ENCODE peak calls at places on chromosomes 13 and 19, in eight cellular contexts. O is kidney epithelial cell; E is uterus; Y is immature natural killer cell; Q is amygdala; T is germinal center; A is stimulated activated CD4-positive, alpha-beta T cell treated with anti-CD3 and anti-CD28 coated beads, TNF-alpha, amount 100 ng/mL, for 24 hours; P is AG10803. N is an unnamed sample.

GRCh38 chr13:111204438-111205177 is 89.5 kb downstream of the ARHGEF7 start:
- DNase-seq in O (no peak), E (peak), Y (no peak), Q (no peak), T (no peak), A (no peak), P (peak), N (peak)

GRCh38 chr13:102680842-102681725 is 13.8 kb downstream of the METTL21C start:
- DNase-seq in O (no peak), E (no peak), Y (no peak), Q (no peak), T (no peak), A (no peak), P (peak), N (no peak)

GRCh38 chr13:30334663-30335386 is 27.5 kb upstream of the KATNAL1 start:
- DNase-seq in O (no peak), E (no peak), Y (peak), Q (peak), T (no peak), A (no peak), P (no peak), N (no peak)

GRCh38 chr19:31578326-31578725 is 229.1 kb upstream of the TSHZ3 start:
- DNase-seq in O (no peak), E (no peak), Y (no peak), Q (no peak), T (no peak), A (no peak), P (no peak), N (no peak)

GRCh38 chr13:39321578-39321977 is 281.4 kb downstream of the LHFPL6 start:
- DNase-seq in O (no peak), E (no peak), Y (no peak), Q (no peak), T (no peak), A (no peak), P (peak), N (no peak)

GRCh38 chr13:74372511-74372910 is 238.3 kb upstream of the KLF12 start:
- DNase-seq in O (no peak), E (no peak), Y (no peak), Q (no peak), T (no peak), A (no peak), P (peak), N (no peak)

GRCh38 chr13:83622422-83622784 is 259.9 kb downstream of the SLITRK1 start:
- DNase-seq in O (no peak), E (no peak), Y (no peak), Q (no peak), T (no peak), A (no peak), P (no peak), N (no peak)

GRCh38 chr19:45780448-45781281 is 1.6 kb downstream of the DMPK start:
- DNase-seq in O (no peak), E (peak), Y (no peak), Q (no peak), T (no peak), A (no peak), P (no peak), N (no peak)

GRCh38 chr13:86425127-86425526 is 625.9 kb upstream of the SLITRK6 start:
- DNase-seq in O (no peak), E (no peak), Y (no peak), Q (no peak), T (no peak), A (no peak), P (no peak), N (no peak)

GRCh38 chr19:49165865-49166301 is 8.3 kb downstream of the TRPM4 start:
- DNase-seq in O (no peak), E (no peak), Y (no peak), Q (no peak), T (no peak), A (no peak), P (no peak), N (peak)

GRCh38 chr19:24029941-24030636 is 56.9 kb upstream of the ZNF254 start:
- DNase-seq in O (no peak), E (no peak), Y (no peak), Q (no peak), T (no peak), A (no peak), P (no peak), N (no peak)

GRCh38 chr13:114115191-114115671 is 17.2 kb downstream of the RASA3 start:
- DNase-seq in O (peak), E (peak), Y (peak), Q (no peak), T (no peak), A (no peak), P (peak), N (peak)

GRCh38 chr19:39199025-39199424 is 2.3 kb downstream of the NCCRP1 start:
- DNase-seq in O (peak), E (peak), Y (no peak), Q (peak), T (no peak), A (no peak), P (peak), N (no peak)

GRCh38 chr13:44068737-44069136 is 189.0 kb downstream of the LACC1 start:
- DNase-seq in O (no peak), E (no peak), Y (no peak), Q (no peak), T (no peak), A (no peak), P (peak), N (no peak)

GRCh38 chr13:51594432-51594831 is 10.2 kb downstream of the WDFY2 start:
- DNase-seq in O (no peak), E (no peak), Y (no peak), Q (no peak), T (no peak), A (no peak), P (no peak), N (no peak)

GRCh38 chr13:28582225-28582891 is 76.6 kb upstream of the POMP start:
- DNase-seq in O (no peak), E (no peak), Y (no peak), Q (no peak), T (no peak), A (no peak), P (no peak), N (no peak)

GRCh38 chr13:113927661-113928581 is 46.0 kb downstream of the C13orf46 start:
- DNase-seq in O (no peak), E (peak), Y (no peak), Q (no peak), T (no peak), A (no peak), P (peak), N (peak)

N was measured in Right ventricle myocardium inferior.